ENCODE peak calls at places on chromosome 21, in eight cellular contexts. G, M, E, B, W, C, A and R are unnamed samples.

GRCh38 chr21:38850277-38850951 is 44.7 kb downstream of the ETS2 start:
- DNase-seq in E (no peak), M (no peak), A (no peak), B (no peak), G (no peak), W (no peak), C (no peak), R (no peak)

GRCh38 chr21:29801122-29801521 is 138.7 kb downstream of the GRIK1 start:
- DNase-seq in A (no peak), M (no peak), B (no peak), G (no peak), W (no peak), E (no peak), C (no peak), R (no peak)

GRCh38 chr21:45140346-45140940 is 66.1 kb downstream of the ADARB1 start:
- DNase-seq in C (peak), G (peak), A (no peak), M (no peak), B (peak), E (peak), W (peak), R (peak)

GRCh38 chr21:43851593-43851992 is 13.4 kb upstream of the AGPAT3 start:
- DNase-seq in B (no peak), C (no peak), M (no peak), G (no peak), E (no peak), A (no peak), W (no peak), R (no peak)

GRCh38 chr21:45862544-45863207 is 118.9 kb upstream of the COL6A1 start:
- DNase-seq in C (no peak), W (no peak), M (peak), G (no peak), B (no peak), E (no peak), A (no peak), R (no peak)

GRCh38 chr21:44052071-44052829 is 40.1 kb downstream of the TRAPPC10 start:
- DNase-seq in A (no peak), G (peak), W (no peak), C (no peak), E (no peak), M (no peak), B (no peak), R (peak)

GRCh38 chr21:8989883-8990325 is 1531.5 kb upstream of the TPTE start:
- DNase-seq in C (no peak), E (peak), A (no peak), M (no peak), W (peak), G (no peak), B (no peak), R (peak)

GRCh38 chr21:35212393-35213127 is 163.5 kb upstream of the RUNX1 start:
- DNase-seq in B (peak), C (peak), M (no peak), A (no peak), E (peak), G (no peak), W (no peak), R (no peak)

GRCh38 chr21:25292396-25292795 is 314.9 kb downstream of the MRPL39 start:
- DNase-seq in W (no peak), M (no peak), G (no peak), A (no peak), B (no peak), C (no peak), E (no peak), R (no peak)

GRCh38 chr21:43690346-43690745 is 28.6 kb upstream of the PDXK start:
- DNase-seq in M (no peak), B (no peak), W (no peak), A (no peak), E (no peak), C (no peak), G (no peak), R (no peak)

GRCh38 chr21:39660191-39660590 is 47.5 kb downstream of the B3GALT5 start:
- DNase-seq in A (no peak), C (peak), M (no peak), B (peak), G (peak), E (peak), W (no peak), R (no peak)

GRCh38 chr21:14842641-14843040 is 222.2 kb downstream of the NRIP1 start:
- DNase-seq in C (no peak), W (no peak), M (no peak), G (no peak), B (no peak), A (no peak), E (peak), R (no peak)

GRCh38 chr21:18142639-18143038 is 102.0 kb upstream of the CHODL start:
- DNase-seq in M (no peak), G (no peak), A (no peak), W (no peak), C (no peak), B (no peak), E (no peak), R (peak)

GRCh38 chr21:38156200-38156599 is 100.6 kb upstream of the KCNJ15 start:
- DNase-seq in W (no peak), E (no peak), C (no peak), A (no peak), M (no peak), B (no peak), G (no peak), R (no peak)

GRCh38 chr21:45403825-45404725 is 890 bp upstream of the COL18A1 start:
- DNase-seq in C (peak), M (no peak), A (peak), B (peak), E (peak), W (no peak), G (peak), R (no peak)

GRCh38 chr21:29403922-29404538 is 105.3 kb downstream of the BACH1 start:
- DNase-seq in G (no peak), M (no peak), W (peak), A (no peak), E (no peak), B (peak), C (no peak), R (no peak)

GRCh38 chr21:20308586-20308985 is 689.6 kb upstream of the NCAM2 start:
- DNase-seq in C (no peak), W (no peak), M (no peak), E (no peak), B (no peak), A (no peak), G (no peak), R (no peak)

GRCh38 chr21:44737706-44738354 is 26.5 kb upstream of the TSPEAR start:
- DNase-seq in C (peak), A (no peak), G (peak), E (peak), M (no peak), W (no peak), B (peak), R (no peak)

GRCh38 chr21:31673513-31673912 is 14.0 kb downstream of the SOD1 start:
- DNase-seq in W (no peak), G (no peak), C (no peak), B (no peak), A (no peak), E (no peak), M (no peak), R (no peak)

GRCh38 chr21:17859661-17860060 is 40.5 kb upstream of the C21orf91 start:
- DNase-seq in G (no peak), B (no peak), A (no peak), W (no peak), M (no peak), E (no peak), C (no peak), R (no peak)

GRCh38 chr21:45982256-45982757 is 737 bp downstream of the COL6A1 start:
- DNase-seq in B (no peak), M (no peak), E (no peak), C (no peak), A (peak), G (peak), W (no peak), R (no peak)

GRCh38 chr21:30227128-30227527 is 11.2 kb upstream of the CLDN8 start:
- DNase-seq in M (no peak), W (no peak), C (no peak), E (no peak), A (no peak), G (no peak), B (no peak), R (peak)

GRCh38 chr21:45032977-45033705 is 41.2 kb upstream of the ADARB1 start:
- DNase-seq in B (no peak), G (peak), M (no peak), W (no peak), E (no peak), C (no peak), A (no peak), R (no peak)

DNA sequence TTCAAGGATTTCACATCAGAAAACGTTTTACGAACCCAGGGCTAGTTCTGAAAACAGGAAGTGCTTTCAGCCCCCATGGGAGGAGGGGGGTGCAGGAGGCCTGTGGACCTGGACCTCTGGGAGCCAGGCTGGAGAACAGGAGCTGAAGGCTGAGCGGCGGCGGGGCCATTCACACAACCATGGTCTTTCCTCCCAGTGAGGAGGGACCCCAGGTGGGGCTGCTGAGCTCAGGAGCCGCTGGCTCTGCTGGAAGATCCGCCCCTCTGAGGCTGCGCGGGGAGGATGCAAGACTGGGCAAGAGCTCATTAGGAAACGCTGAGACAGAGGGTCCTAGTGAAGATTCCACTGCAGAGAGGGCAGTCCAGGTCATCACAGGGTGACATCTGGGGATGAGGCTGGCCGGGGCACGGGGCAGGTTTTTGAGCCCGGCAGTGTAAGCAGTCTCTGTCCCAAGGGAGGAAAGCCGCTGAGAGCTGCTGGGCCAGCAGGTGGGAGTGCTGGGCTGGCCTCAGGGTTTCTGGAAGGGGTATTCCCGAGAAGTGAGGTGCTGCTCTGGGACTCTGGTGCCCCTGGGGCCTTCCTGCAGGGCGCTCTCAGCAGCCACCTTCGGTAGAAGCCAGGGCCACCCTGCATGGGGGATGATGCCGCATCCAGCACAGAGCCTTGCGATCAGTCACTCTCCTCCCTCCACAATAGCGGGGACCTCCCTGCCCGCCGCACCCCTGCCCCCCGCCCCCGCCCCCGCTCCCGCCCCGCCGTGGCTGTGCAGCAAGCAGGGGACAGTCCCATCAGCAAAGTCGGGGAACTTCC is 7.5 kb downstream of the MX2 start:
- DNase-seq in E (no peak), W (no peak), B (peak), M (no peak), C (no peak), G (peak), A (peak), R (no peak)
- TF ChIP-seq CTCF in E (no peak), W (no peak), B (peak), M (no peak), C (no peak), G (peak), A (no peak), R (no peak)

DNA sequence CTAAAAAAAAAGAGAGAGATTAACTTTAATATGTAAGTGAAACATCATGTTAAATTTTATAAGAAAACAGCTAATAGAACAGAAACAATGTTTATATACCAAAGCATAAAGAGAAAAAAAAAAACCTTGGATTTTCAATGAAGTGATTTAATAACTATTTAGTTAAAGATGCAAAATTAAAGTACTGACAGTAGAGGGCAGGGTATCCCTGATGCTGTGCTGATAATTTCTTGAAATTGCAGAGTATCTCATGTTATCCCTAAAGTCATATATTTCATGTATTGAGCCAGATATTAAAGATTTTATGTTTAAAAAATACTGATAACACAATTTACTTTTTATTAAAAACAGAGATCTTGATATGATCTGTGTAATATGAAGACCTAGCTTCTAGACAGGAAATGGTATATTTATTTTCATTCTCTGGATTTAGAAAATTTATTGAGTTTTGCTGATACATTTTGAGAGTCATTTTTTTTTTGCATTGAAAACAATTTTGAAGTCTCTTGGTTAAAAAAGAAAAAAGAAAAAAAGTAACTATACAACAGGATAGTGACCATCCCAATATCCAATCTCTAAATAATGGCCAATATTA is 273.2 kb downstream of the USP25 start:
- DNase-seq in M (no peak), G (peak), B (peak), E (peak), C (peak), W (peak), A (no peak), R (no peak)
- TF ChIP-seq CTCF in M (peak), G (peak), B (peak), E (peak), C (peak), W (peak), A (no peak), R (peak)

DNA sequence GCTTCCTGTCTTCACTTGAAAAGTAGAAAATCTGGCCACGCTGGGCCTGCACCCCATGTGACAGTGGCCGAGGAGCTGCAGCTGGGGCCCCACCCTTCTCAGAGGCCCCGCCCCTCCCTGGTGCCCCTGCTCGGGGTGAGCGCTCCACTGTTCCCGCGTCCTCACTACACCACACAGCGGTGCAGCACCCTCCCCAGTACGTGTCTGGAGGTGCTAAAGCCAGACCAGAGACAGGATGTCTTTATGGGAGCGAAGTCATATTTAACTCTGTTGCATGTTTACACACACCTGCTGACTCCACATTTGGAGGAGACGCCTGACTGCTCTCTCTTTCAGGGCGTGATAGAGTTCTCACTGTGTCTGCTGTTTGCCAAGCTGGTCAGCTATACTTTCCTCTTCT is 48.1 kb downstream of the SLC37A1 start:
- DNase-seq in G (no peak), C (no peak), W (no peak), A (peak), M (no peak), B (no peak), E (no peak), R (no peak)
- TF ChIP-seq CTCF in G (no peak), C (no peak), W (no peak), A (no peak), M (no peak), B (no peak), E (no peak), R (peak)

GRCh38 chr21:33651965-33652680 is 9.8 kb downstream of the ITSN1 start:
- DNase-seq in W (no peak), M (no peak), C (no peak), E (no peak), A (no peak), G (no peak), B (no peak), R (no peak)
- TF ChIP-seq CTCF in W (no peak), M (no peak), C (no peak), E (no peak), A (no peak), G (no peak), B (no peak), R (no peak)

GRCh38 chr21:26964379-26964778 is 2.5 kb downstream of the ADAMTS5 start:
- DNase-seq in C (no peak), M (peak), G (no peak), A (peak), E (no peak), W (no peak), B (peak), R (no peak)

GRCh38 chr21:26958792-26959191 is 8.1 kb downstream of the ADAMTS5 start:
- DNase-seq in G (no peak), E (no peak), M (no peak), B (peak), A (no peak), W (no peak), C (no peak), R (no peak)

GRCh38 chr21:26965091-26965566 is 1.8 kb downstream of the ADAMTS5 start:
- DNase-seq in A (no peak), C (no peak), B (no peak), G (no peak), M (no peak), W (no peak), E (no peak), R (no peak)

GRCh38 chr21:26962516-26963305 is 4.2 kb downstream of the ADAMTS5 start:
- DNase-seq in E (no peak), C (no peak), W (no peak), B (peak), A (no peak), M (no peak), G (no peak), R (no peak)

DNA sequence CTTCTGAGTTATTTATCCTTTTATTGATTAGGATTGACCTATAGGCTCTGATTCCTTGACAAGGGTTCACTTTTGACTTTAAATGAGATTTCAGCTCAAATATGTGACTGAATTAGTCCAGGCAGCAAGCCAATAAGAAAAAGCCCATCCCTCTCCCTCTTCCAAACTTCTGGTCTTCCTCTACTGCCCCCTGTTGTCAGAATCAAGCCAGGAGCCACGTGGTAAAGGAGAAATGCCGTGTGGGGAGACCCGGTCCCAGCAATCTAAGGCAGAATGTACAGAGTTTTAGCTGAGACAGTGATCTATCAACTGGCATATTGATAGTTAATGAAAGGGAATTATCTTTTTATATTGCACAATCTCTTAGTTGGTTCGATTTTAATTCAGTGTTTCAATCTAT is 5.2 kb downstream of the ADAMTS5 start:
- DNase-seq in W (no peak), M (no peak), C (no peak), B (peak), A (no peak), E (no peak), G (no peak), R (no peak)
- TF ChIP-seq CTCF in W (no peak), M (no peak), C (peak), B (peak), A (no peak), E (peak), G (peak), R (peak)

DNA sequence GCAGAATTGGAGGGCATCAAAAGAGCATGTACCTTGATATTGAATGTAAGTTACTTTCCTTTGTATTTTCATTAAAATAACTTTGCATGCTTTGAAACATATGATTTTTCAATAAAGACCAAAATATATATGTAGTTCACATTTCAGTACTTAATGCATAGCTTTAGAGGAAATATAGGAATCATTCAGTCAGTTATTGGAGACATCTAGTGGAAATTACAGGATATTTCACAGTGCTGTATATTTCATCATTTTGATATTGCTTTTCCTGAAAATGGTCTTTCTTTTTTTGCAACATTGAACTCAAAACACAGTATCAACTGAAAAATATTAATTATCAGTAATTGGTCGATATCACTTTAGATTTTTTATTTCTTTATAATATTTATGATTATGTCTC is 375.8 kb downstream of the NCAM2 start:
- DNase-seq in W (no peak), A (no peak), G (peak), C (peak), M (no peak), E (no peak), B (peak), R (no peak)
- TF ChIP-seq CTCF in W (no peak), A (no peak), G (peak), C (peak), M (no peak), E (no peak), B (peak), R (peak)

GRCh38 chr21:36388076-36388475 is 2.9 kb downstream of the CHAF1B start:
- DNase-seq in W (no peak), A (no peak), B (no peak), G (no peak), C (no peak), E (no peak), M (no peak), R (no peak)
- TF ChIP-seq CTCF in W (no peak), A (no peak), B (no peak), G (no peak), C (no peak), E (no peak), M (no peak), R (no peak)